ENCODE peak calls at places on chromosomes 12 and 14, in five cellular contexts. R, F, E, X and I are unnamed samples.

GRCh38 chr14:55589171-55589570 is 9.2 kb downstream of the KTN1 start:
- DNase-seq in R (no peak), F (no peak), E (no peak), X (no peak), I (no peak)

GRCh38 chr12:90366286-90366685 is 588.7 kb downstream of the CCER1 start:
- DNase-seq in R (no peak), F (no peak), E (no peak), X (no peak), I (no peak)

GRCh38 chr14:51783765-51784164 is 76.6 kb upstream of the GNG2 start:
- DNase-seq in R (no peak), F (no peak), E (no peak), X (no peak), I (no peak)

GRCh38 chr12:121800694-121801600 is 2.9 kb upstream of the SETD1B start:
- DNase-seq in R (peak; percentile 75), F (no peak), E (peak; percentile 70), X (peak; percentile 86), I (peak; percentile 84)

GRCh38 chr12:47205532-47206449 is 126.0 kb upstream of the AMIGO2 start:
- DNase-seq in R (no peak), F (no peak), E (no peak), X (no peak), I (no peak)

GRCh38 chr12:71900091-71900490 is 38.6 kb upstream of the TPH2 start:
- DNase-seq in R (no peak), F (no peak), E (no peak), X (no peak), I (no peak)

GRCh38 chr12:64922853-64923252 is 98.4 kb downstream of the TBC1D30 start:
- DNase-seq in R (no peak), F (no peak), E (no peak), X (no peak), I (no peak)

GRCh38 chr14:25134184-25134583 is 84.2 kb upstream of the STXBP6 start:
- DNase-seq in R (no peak), F (no peak), E (no peak), X (no peak), I (no peak)

GRCh38 chr12:62006076-62006732 is 254.0 kb upstream of the USP15 start:
- DNase-seq in R (no peak), F (no peak), E (no peak), X (peak; percentile 22), I (peak; percentile 15)

GRCh38 chr12:92627511-92627910 is 75.3 kb upstream of the PLEKHG7 start:
- DNase-seq in R (no peak), F (no peak), E (no peak), X (no peak), I (no peak)

GRCh38 chr14:20553024-20553423 is 7.8 kb downstream of the RNASE9 start:
- DNase-seq in R (no peak), F (no peak), E (no peak), X (no peak), I (no peak)

GRCh38 chr12:7019043-7019569 is 830 bp upstream of the LPCAT3 start:
- DNase-seq in R (no peak), F (no peak), E (no peak), X (no peak), I (no peak)

GRCh38 chr12:88235183-88235833 is 93.2 kb downstream of the TMTC3 start:
- DNase-seq in R (no peak), F (no peak), E (no peak), X (no peak), I (no peak)

DNA sequence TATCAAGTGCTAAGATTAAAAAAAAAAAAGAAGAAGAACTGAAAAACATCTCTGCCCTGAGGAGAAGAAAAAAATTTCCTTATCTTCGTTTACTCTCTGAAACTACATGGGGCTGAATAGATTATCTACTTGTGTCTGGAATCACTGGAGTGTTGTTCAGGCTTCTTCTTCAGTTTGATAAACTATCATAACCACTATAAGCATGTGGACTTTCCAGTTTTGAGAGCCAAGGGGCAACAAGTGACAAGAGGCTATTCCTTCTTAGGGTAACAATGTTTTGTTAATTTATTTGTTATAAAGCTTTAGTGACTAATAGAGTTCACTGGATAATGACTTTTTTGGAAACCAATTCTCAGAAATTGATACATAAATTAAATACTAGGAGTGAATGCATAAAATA is 19.9 kb upstream of the RASSF8 start:
- DNase-seq in R (no peak), F (no peak), E (no peak), X (no peak), I (no peak)
- TF ChIP-seq CTCF in R (no peak), F (no peak), E (no peak), X (no peak), I (no peak)

GRCh38 chr12:113770389-113770865 is 195.7 kb downstream of the RBM19 start:
- DNase-seq in R (no peak), F (no peak), E (no peak), X (no peak), I (no peak)
- TF ChIP-seq POLR2A in R (no peak), F (no peak), E (no peak), X (no peak), I (no peak)

GRCh38 chr12:230925-231671 is 17.1 kb upstream of the SLC6A12 start:
- DNase-seq in R (peak; percentile 8), F (no peak), E (no peak), X (no peak), I (peak; percentile 96)
- TF ChIP-seq CTCF in R (no peak), F (no peak), E (no peak), X (no peak), I (no peak)

GRCh38 chr14:102078840-102079699 is 7.8 kb downstream of the HSP90AA1 start:
- DNase-seq in R (no peak), F (no peak), E (no peak), X (no peak), I (no peak)
- TF ChIP-seq POLR2A in R (no peak), F (no peak), E (no peak), X (no peak), I (no peak)

GRCh38 chr12:2263921-2264320 is 211.1 kb downstream of the CACNA1C start:
- DNase-seq in R (no peak), F (no peak), E (no peak), X (no peak), I (no peak)

GRCh38 chr12:2265461-2266167 is 212.8 kb downstream of the CACNA1C start:
- DNase-seq in R (no peak), F (no peak), E (no peak), X (no peak), I (no peak)

GRCh38 chr12:2262449-2262848 is 209.7 kb downstream of the CACNA1C start:
- DNase-seq in R (no peak), F (no peak), E (no peak), X (no peak), I (no peak)

GRCh38 chr12:2266666-2267623 is 214.2 kb downstream of the CACNA1C start:
- DNase-seq in R (no peak), F (no peak), E (no peak), X (no peak), I (no peak)

GRCh38 chr12:2264622-2265306 is 212.0 kb downstream of the CACNA1C start:
- DNase-seq in R (peak; percentile 77), F (no peak), E (no peak), X (peak; percentile 16), I (no peak)
- TF ChIP-seq CTCF in R (no peak), F (no peak), E (no peak), X (no peak), I (no peak)

GRCh38 chr14:100375273-100375962 is 52.3 kb downstream of the SLC25A47 start:
- DNase-seq in R (peak; percentile 73), F (peak; percentile 18), E (peak; percentile 76), X (peak; percentile 55), I (peak; percentile 64)
- TF ChIP-seq POLR2A in R (no peak), F (no peak), E (no peak), X (no peak), I (no peak)

GRCh38 chr14:91889477-91890211 is 22.3 kb upstream of the TC2N start:
- DNase-seq in R (peak; percentile 38), F (no peak), E (no peak), X (peak; percentile 90), I (peak; percentile 76)
- TF ChIP-seq CTCF in R (no peak), F (no peak), E (no peak), X (peak; percentile 14), I (no peak)